ENCODE peak calls at places on chromosomes 13 and 19, in four cellular contexts. Q, A, F and Z are unnamed samples.
A peak's percentile ranks its signal among the peaks of the same experiment; 100 is the strongest.

GRCh38 chr19:8815780-8816179 is 16.3 kb downstream of the ZNF558 start:
- DNase-seq in Q (no peak), A (no peak), F (no peak), Z (no peak)

GRCh38 chr19:29188704-29189375 is 24.1 kb downstream of the UQCRFS1 start:
- DNase-seq in Q (no peak), A (no peak), F (no peak), Z (no peak)

GRCh38 chr19:48859711-48860572 is 8.5 kb downstream of the PLEKHA4 start:
- DNase-seq in Q (no peak), A (no peak), F (no peak), Z (no peak)

GRCh38 chr19:28793391-28794168 is 419.4 kb downstream of the UQCRFS1 start:
- DNase-seq in Q (no peak), A (no peak), F (no peak), Z (no peak)

GRCh38 chr13:112859817-112860190 is 109.2 kb upstream of the MCF2L start:
- DNase-seq in Q (no peak), A (no peak), F (no peak), Z (no peak)

GRCh38 chr13:71358218-71358617 is 508.8 kb downstream of the DACH1 start:
- DNase-seq in Q (no peak), A (no peak), F (no peak), Z (peak; percentile 38)

GRCh38 chr19:29121684-29122083 is 91.3 kb downstream of the UQCRFS1 start:
- DNase-seq in Q (no peak), A (no peak), F (peak; percentile 2), Z (peak; percentile 2)

GRCh38 chr19:35585844-35586243 is at the start of gene PMIS2:
- DNase-seq in Q (no peak), A (no peak), F (no peak), Z (no peak)

GRCh38 chr13:66021846-66022245 is 1208.3 kb downstream of the PCDH9 start:
- DNase-seq in Q (no peak), A (no peak), F (no peak), Z (no peak)

GRCh38 chr13:30870049-30870884 is 35.8 kb upstream of the MEDAG start:
- DNase-seq in Q (peak; percentile 65), A (peak; percentile 12), F (peak; percentile 57), Z (peak; percentile 51)